ENCODE peak calls at places on chromosomes 12 and 14, in four cellular contexts. N, S, C and I are unnamed samples.

GRCh38 chr12:56134897-56135296 is 6.8 kb downstream of the ESYT1 start:
- DNase-seq in C (no peak), S (no peak), N (no peak), I (no peak)

GRCh38 chr12:86838709-86839108 is 582.5 kb upstream of the MGAT4C start:
- DNase-seq in S (no peak), N (no peak), C (no peak), I (no peak)

GRCh38 chr12:21613931-21614330 is 9.3 kb upstream of the GYS2 start:
- DNase-seq in S (no peak), N (peak; percentile 20), C (no peak), I (no peak)

GRCh38 chr14:69574266-69574953 is at the start of gene CCDC177:
- DNase-seq in C (no peak), N (peak; percentile 58), S (peak; percentile 48), I (peak; percentile 51)

GRCh38 chr12:54416908-54417603 is 2.0 kb downstream of the ITGA5 start:
- DNase-seq in C (no peak), N (peak; percentile 51), S (no peak), I (no peak)

GRCh38 chr12:11607313-11608081 is 42.0 kb upstream of the ETV6 start:
- DNase-seq in S (peak; percentile 65), N (no peak), C (no peak), I (no peak)

GRCh38 chr14:75539562-75540478 is 17.6 kb downstream of the BATF start:
- DNase-seq in N (peak; percentile 54), S (no peak), C (no peak), I (no peak)

GRCh38 chr14:68535404-68536024 is 257.4 kb downstream of the ZFP36L1 start:
- DNase-seq in S (peak; percentile 95), N (no peak), C (no peak), I (no peak)

GRCh38 chr14:60922050-60922449 is 58.8 kb downstream of the TRMT5 start:
- DNase-seq in S (peak; percentile 62), C (no peak), N (no peak), I (peak; percentile 78)

GRCh38 chr12:93902736-93903562 is 225.8 kb downstream of the CRADD start:
- DNase-seq in N (no peak), S (no peak), C (no peak), I (no peak)

DNA sequence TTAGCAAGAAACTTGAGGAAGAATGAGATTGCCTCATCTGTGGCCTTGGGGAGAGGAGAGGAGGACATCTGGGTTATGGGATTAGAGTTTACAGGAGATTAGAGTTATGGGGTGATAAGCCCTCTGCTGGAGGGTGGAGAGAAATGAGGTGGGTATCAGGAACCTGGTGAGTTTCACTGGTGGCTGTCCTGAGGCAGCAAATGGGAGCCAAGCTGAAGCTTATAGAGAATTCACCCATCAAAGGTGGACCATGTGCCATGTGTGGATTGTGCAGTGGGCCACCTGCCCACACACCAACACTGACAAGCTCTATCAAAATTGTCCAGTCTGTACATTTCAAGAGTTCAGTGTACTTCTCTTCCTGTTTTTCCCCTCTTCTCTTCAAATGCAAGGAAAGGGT is 135.3 kb downstream of the AEBP2 start:
- DNase-seq in C (no peak), S (peak; percentile 5), N (no peak), I (peak; percentile 72)
- TF ChIP-seq FOS in C (no peak), S (no peak), N (no peak), I (no peak)

DNA sequence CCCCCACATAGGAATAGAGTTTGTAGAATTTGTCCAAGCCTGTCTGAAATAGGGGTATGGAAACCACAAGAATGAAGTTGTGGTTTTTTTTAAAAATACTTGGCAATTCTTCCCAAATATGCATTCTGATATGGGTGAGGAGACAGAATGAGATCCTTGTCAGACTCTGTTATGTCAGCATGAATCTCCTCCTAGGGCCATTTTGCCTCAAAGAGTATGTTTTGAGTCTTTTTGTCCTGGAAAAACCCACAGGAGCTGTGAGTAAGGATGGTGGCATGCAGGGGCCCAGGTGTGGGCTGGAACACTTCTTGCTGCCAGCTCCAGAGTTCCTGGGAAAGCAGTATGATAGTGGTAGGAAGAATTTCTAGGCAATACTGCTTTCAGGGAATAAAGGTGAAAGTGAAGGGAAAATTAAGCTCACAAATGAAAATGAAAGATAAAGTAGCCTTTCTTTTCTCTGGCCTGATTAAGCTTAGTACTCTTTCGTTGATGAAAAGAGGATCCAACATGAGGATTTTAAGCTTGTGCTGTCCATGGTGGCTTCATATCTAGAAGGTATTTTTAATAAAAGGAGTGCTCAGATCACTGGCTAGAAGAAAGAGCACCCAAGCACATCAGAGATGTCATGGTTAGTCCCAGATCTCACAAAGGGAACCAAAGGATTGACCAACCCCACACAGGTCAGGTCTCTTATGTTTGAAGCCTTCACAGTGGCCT is 130.8 kb downstream of the LLPH start:
- DNase-seq in C (no peak), S (peak; percentile 65), N (no peak), I (no peak)
- TF ChIP-seq FOS in C (no peak), S (no peak), N (no peak), I (no peak)

GRCh38 chr14:97788364-97788763 is 991.2 kb downstream of the VRK1 start:
- DNase-seq in S (no peak), N (no peak), C (no peak), I (no peak)

GRCh38 chr14:97788846-97789528 is 991.8 kb downstream of the VRK1 start:
- DNase-seq in S (no peak), C (no peak), N (no peak), I (no peak)

GRCh38 chr14:97796511-97796910 is 999.3 kb downstream of the VRK1 start:
- DNase-seq in S (no peak), N (no peak), C (no peak), I (no peak)

GRCh38 chr14:97791072-97791471 is 993.9 kb downstream of the VRK1 start:
- DNase-seq in S (no peak), N (no peak), C (no peak), I (no peak)

DNA sequence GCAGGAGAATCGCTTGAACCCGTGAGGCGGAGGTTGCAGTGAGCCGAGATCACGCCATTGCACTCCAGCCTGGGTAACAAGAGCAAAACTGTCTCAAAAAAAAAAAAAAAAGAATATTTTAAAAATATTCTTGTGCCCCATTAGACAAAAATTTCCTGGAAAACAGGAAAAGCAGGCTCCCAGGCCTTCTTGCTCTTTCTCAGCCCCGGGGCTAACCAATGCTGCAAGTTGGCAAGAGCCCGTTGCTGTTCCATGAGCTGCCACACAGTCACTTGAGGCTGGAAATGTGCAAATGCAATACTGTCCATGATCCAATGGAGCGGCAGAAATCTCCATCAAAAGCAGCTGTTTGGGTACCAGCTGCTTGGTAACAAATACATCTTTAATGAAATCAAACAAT is 994.7 kb downstream of the VRK1 start:
- DNase-seq in S (no peak), C (no peak), N (no peak), I (no peak)
- TF ChIP-seq FOS in S (no peak), C (no peak), N (no peak), I (no peak)

DNA sequence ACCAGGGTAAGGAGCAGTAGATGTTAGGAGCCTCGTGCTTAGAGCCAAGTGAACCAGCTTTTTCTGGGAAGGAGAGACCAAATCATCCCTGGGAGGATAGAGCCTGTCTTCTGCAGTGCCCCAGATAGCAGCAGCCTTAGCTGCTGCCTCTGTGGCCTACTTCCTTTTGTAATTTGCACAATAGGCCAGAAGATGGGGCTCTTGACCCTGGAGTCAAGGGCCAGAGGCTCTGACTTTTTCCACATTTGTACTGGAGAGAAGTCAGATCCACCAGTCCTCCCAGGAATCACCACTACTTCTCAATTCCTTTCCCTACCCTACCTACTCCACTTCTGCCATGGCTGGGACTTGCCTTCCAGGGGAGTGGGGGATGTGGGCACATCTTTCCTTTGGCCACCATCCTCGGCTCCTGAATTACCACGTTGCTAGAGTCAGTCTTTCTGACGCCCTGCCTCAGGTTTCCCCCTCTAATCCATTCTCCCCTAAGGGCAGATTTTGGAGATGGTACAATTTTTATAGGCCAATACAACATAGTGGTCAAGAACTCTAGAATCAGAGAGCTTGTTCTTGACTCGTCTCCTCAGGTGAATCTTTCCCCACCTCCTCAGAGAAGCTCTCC is 3.3 kb upstream of the SLC4A8 start:
- DNase-seq in N (peak; percentile 44), C (no peak), S (peak; percentile 72), I (peak; percentile 63)
- TF ChIP-seq FOS in N (no peak), C (no peak), S (no peak), I (no peak)

DNA sequence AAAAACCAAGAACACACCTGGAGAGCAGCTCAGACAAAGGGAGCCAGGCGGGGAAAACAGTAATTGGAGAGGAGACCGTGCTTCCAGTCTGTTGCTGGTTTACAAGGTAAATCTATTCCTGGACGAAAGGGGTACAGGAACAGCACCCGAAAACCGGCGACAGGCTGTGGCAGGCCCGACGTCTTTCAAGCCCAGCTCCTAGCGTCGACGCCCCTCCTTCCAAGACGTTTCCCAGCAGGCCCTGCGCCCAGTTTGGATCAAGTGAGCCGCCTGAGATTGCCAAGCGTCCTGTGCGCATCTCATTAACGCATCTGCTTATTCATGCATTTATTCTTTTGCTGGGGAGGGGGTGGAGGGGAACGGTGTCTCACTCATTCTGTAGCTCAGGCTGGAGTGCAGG is 1.4 kb downstream of the C12orf56 start:
- DNase-seq in N (no peak), C (no peak), S (no peak), I (no peak)
- TF ChIP-seq FOS in N (no peak), C (no peak), S (no peak), I (no peak)

GRCh38 chr14:104726600-104727451 is 2.8 kb downstream of the ADSS1 start:
- DNase-seq in C (no peak), N (no peak), S (no peak), I (no peak)
- TF ChIP-seq FOS in C (no peak), N (no peak), S (no peak), I (no peak)